ENCODE peak calls at places on chromosomes 11 and 22, in four cellular contexts. E, M, T and D are unnamed samples. For H3K4me1, the result is how much of the 10 kb centered on the place peaks cover.

GRCh38 chr11:74070713-74071506 is 62.0 kb upstream of the UCP3 start:
- DNase-seq in E (no peak), T (no peak), M (no peak), D (no peak)

GRCh38 chr22:43407591-43407990 is 4.2 kb upstream of the MPPED1 start:
- DNase-seq in M (no peak), T (no peak), E (no peak), D (no peak)

GRCh38 chr11:86230921-86231320 is 13.6 kb upstream of the EED start:
- DNase-seq in T (no peak), E (no peak), M (no peak), D (no peak)

GRCh38 chr11:105177658-105178057 is 38.1 kb upstream of the CARD18 start:
- DNase-seq in E (no peak), M (no peak), T (peak), D (no peak)

GRCh38 chr22:37069319-37069718 is 17.8 kb downstream of the KCTD17 start:
- DNase-seq in E (no peak), M (no peak), T (no peak), D (no peak)

GRCh38 chr22:38204784-38205183 is 3.0 kb downstream of the MAFF start:
- DNase-seq in M (no peak), T (no peak), E (no peak), D (peak)

GRCh38 chr22:41709341-41709740 is 10.0 kb downstream of the MEI1 start:
- DNase-seq in T (no peak), E (no peak), M (no peak), D (no peak)

GRCh38 chr11:130779943-130780342 is 136.3 kb downstream of the SNX19 start:
- DNase-seq in M (no peak), T (no peak), E (no peak), D (no peak)

GRCh38 chr22:40511604-40512003 is 124.9 kb downstream of the MRTFA start:
- DNase-seq in T (no peak), M (peak), E (no peak), D (peak)

GRCh38 chr11:12285106-12285505 is 92.3 kb upstream of the PARVA start:
- DNase-seq in E (no peak), T (peak), M (no peak), D (no peak)
- H3K4me3 ChIP-seq in E (no peak), T (no peak), M (no peak), D (no peak)

GRCh38 chr11:47514825-47515647 is 37.9 kb downstream of the CELF1 start:
- DNase-seq in T (peak), E (no peak), M (no peak), D (no peak)
- H3K27ac ChIP-seq in T (peak), E (peak), M (peak), D (peak)

GRCh38 chr11:69817265-69818236 is 1.7 kb downstream of the FGF3 start:
- DNase-seq in E (no peak), M (no peak), T (peak), D (no peak)
- H3K4me1 ChIP-seq in E (under half), M (under half), T (under half), D (under half)

DNA sequence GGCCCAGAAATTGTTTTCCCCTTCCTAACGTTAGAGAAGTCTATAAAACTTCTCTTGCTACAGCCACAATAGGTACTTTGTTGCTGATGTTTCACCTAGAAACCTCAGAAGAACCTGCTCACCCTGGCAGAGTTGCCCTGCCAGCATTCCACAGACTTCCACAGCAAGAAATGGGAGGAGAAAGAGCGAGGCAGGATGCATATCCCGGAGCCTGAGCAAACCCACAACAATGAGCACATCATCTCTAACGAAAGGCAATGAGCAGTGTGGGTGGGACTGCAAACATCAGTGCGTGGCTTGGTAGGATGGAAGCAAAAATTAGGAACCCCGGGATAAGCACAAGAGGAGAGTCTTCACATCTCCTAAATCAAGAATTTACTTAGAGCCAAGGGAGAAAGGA is 892.3 kb downstream of the OPCML start:
- DNase-seq in M (no peak), E (no peak), T (no peak), D (no peak)
- H3K4me3 ChIP-seq in M (no peak), E (no peak), T (no peak), D (no peak)

GRCh38 chr11:119692547-119692834 is 36.5 kb downstream of the NECTIN1 start:
- DNase-seq in M (no peak), T (no peak), E (no peak), D (no peak)
- H3K27ac ChIP-seq in M (no peak), T (no peak), E (no peak), D (no peak)

GRCh38 chr11:60610702-60611101 is 88.7 kb upstream of the MS4A8 start:
- DNase-seq in M (no peak), E (no peak), T (no peak), D (no peak)
- H3K4me1 ChIP-seq in M (under half), E (under half), T (under half), D (under half)